ENCODE peak calls at places on chromosomes 6 and 20, in seven cellular contexts. A, N, F, S, Y, Z and Q are unnamed samples.

GRCh38 chr6:149888659-149889058 is 9.3 kb downstream of the RAET1E start:
- DNase-seq in N (no peak), A (no peak), F (no peak), Y (no peak), S (no peak), Z (no peak), Q (no peak)

GRCh38 chr6:26550250-26550993 is 12.3 kb downstream of the HMGN4 start:
- DNase-seq in F (peak; percentile 64), S (no peak), A (no peak), Z (no peak), Y (peak; percentile 66), N (peak; percentile 24), Q (no peak)

GRCh38 chr20:46199198-46199597 is 81.1 kb downstream of the CD40 start:
- DNase-seq in Z (no peak), S (no peak), Y (peak; percentile 13), N (no peak), A (no peak), F (no peak), Q (no peak)

GRCh38 chr20:62088258-62089127 is 22.8 kb upstream of the TAF4 start:
- DNase-seq in Y (no peak), Z (peak; percentile 51), S (no peak), N (peak; percentile 98), F (no peak), A (no peak), Q (no peak)

GRCh38 chr6:73695619-73696421 is at the start of gene CD109:
- DNase-seq in S (no peak), A (peak; percentile 22), Z (peak; percentile 62), N (peak; percentile 77), F (peak; percentile 39), Y (peak; percentile 80), Q (no peak)

GRCh38 chr20:52104546-52105044 is 87.0 kb downstream of the ZFP64 start:
- DNase-seq in Z (no peak), F (no peak), S (no peak), A (no peak), N (no peak), Y (peak; percentile 4), Q (no peak)

GRCh38 chr6:40285535-40285934 is 301.6 kb downstream of the LRFN2 start:
- DNase-seq in A (no peak), F (no peak), Z (no peak), N (no peak), S (no peak), Y (no peak), Q (no peak)

GRCh38 chr6:34489229-34489805 is 23.4 kb downstream of the PACSIN1 start:
- DNase-seq in S (no peak), Y (no peak), Z (no peak), N (no peak), A (no peak), F (no peak), Q (no peak)

GRCh38 chr20:6164421-6165341 is 41.9 kb upstream of the FERMT1 start:
- DNase-seq in Y (no peak), N (peak; percentile 44), A (no peak), S (no peak), F (no peak), Z (no peak), Q (no peak)

GRCh38 chr6:43699564-43700186 is 12.1 kb upstream of the MRPS18A start:
- DNase-seq in S (no peak), N (peak; percentile 75), Y (no peak), Z (no peak), A (no peak), F (no peak), Q (no peak)

GRCh38 chr6:18464176-18464575 is 77.0 kb downstream of the RNF144B start:
- DNase-seq in N (no peak), S (no peak), Z (no peak), F (no peak), Y (no peak), A (no peak), Q (no peak)

GRCh38 chr20:50313223-50313820 is 122.7 kb downstream of the CEBPB start:
- DNase-seq in Z (no peak), A (no peak), S (no peak), Y (no peak), F (no peak), N (peak; percentile 75), Q (no peak)

GRCh38 chr6:2782825-2783187 is 17.6 kb downstream of the WRNIP1 start:
- DNase-seq in F (no peak), Z (no peak), A (no peak), N (no peak), S (no peak), Y (no peak), Q (no peak)

GRCh38 chr6:146177785-146178184 is 148.9 kb downstream of the GRM1 start:
- DNase-seq in F (no peak), Y (no peak), Z (no peak), S (no peak), N (no peak), A (no peak), Q (no peak)

GRCh38 chr6:34170341-34170740 is 24.5 kb upstream of the GRM4 start:
- DNase-seq in F (no peak), Z (no peak), Y (no peak), S (no peak), A (no peak), N (no peak), Q (no peak)

GRCh38 chr6:168546173-168546572 is 105.2 kb downstream of the SMOC2 start:
- DNase-seq in S (no peak), A (no peak), Y (no peak), F (no peak), Z (no peak), N (no peak), Q (no peak)

GRCh38 chr6:86723729-86724128 is 213.6 kb upstream of the HTR1E start:
- DNase-seq in S (no peak), Y (no peak), F (no peak), A (no peak), N (peak; percentile 36), Z (no peak), Q (no peak)

GRCh38 chr6:52509281-52510212 is 67.3 kb downstream of the TRAM2 start:
- DNase-seq in A (no peak), S (no peak), N (no peak), Z (peak; percentile 76), F (no peak), Y (no peak), Q (no peak)

GRCh38 chr6:77040566-77041195 is 422.6 kb downstream of the HTR1B start:
- DNase-seq in F (no peak), S (no peak), N (no peak), Y (no peak), Z (no peak), A (no peak), Q (no peak)

GRCh38 chr6:85368631-85369030 is 81.3 kb upstream of the NT5E start:
- DNase-seq in S (no peak), A (no peak), N (no peak), Z (no peak), F (no peak), Y (no peak), Q (no peak)

GRCh38 chr6:138105446-138105845 is 1.8 kb downstream of the PERP start:
- DNase-seq in N (peak; percentile 75), Y (no peak), F (no peak), Z (no peak), S (no peak), A (no peak), Q (no peak)

GRCh38 chr20:64216036-64216435 is 39.5 kb upstream of the PCMTD2 start:
- DNase-seq in Z (no peak), S (no peak), N (no peak), A (no peak), Y (no peak), F (no peak), Q (no peak)

GRCh38 chr6:11350294-11350693 is 117.8 kb upstream of the NEDD9 start:
- DNase-seq in F (peak; percentile 33), S (no peak), Y (no peak), Z (no peak), A (no peak), N (no peak), Q (peak; percentile 61)

GRCh38 chr6:90472716-90473115 is 114.2 kb downstream of the MAP3K7 start:
- DNase-seq in Y (no peak), F (no peak), S (no peak), A (no peak), Z (no peak), N (no peak), Q (no peak)

GRCh38 chr6:86966271-86966670 is 28.9 kb downstream of the HTR1E start:
- DNase-seq in F (no peak), S (no peak), A (no peak), N (no peak), Z (no peak), Y (no peak), Q (no peak)

GRCh38 chr6:111591370-111591900 is 14.2 kb downstream of the TRAF3IP2 start:
- DNase-seq in Z (peak; percentile 97), S (no peak), Y (no peak), A (no peak), N (peak; percentile 98), F (no peak), Q (no peak)

GRCh38 chr6:75349262-75349984 is 64.8 kb upstream of the TMEM30A start:
- DNase-seq in Y (peak; percentile 1), Z (no peak), F (no peak), S (no peak), N (no peak), A (no peak), Q (no peak)

GRCh38 chr6:13407368-13407708 is 79.0 kb upstream of the TBC1D7 start:
- DNase-seq in Z (no peak), A (no peak), N (no peak), S (no peak), F (no peak), Y (no peak), Q (no peak)

GRCh38 chr6:55578537-55579363 is at the start of gene HMGCLL1:
- DNase-seq in Z (no peak), S (no peak), N (peak; percentile 17), Y (no peak), F (no peak), A (no peak), Q (no peak)

GRCh38 chr6:33166811-33167210 is 25.5 kb downstream of the COL11A2 start:
- DNase-seq in F (no peak), A (no peak), S (no peak), N (no peak), Y (no peak), Z (no peak), Q (no peak)

GRCh38 chr6:30787954-30788353 is 43.6 kb upstream of the IER3 start:
- DNase-seq in A (no peak), S (no peak), F (peak; percentile 98), Y (peak; percentile 66), N (peak; percentile 43), Z (peak; percentile 46), Q (no peak)

GRCh38 chr20:64049887-64050260 is 435 bp upstream of the SOX18 start:
- DNase-seq in N (no peak), F (no peak), A (no peak), Z (no peak), S (no peak), Y (no peak), Q (no peak)

GRCh38 chr6:22421187-22421586 is 124.4 kb upstream of the PRL start:
- DNase-seq in A (no peak), F (no peak), N (peak; percentile 87), Y (no peak), S (no peak), Z (no peak), Q (no peak)

GRCh38 chr6:30842754-30843610 is 41.3 kb upstream of the DDR1 start:
- DNase-seq in Y (no peak), S (no peak), N (no peak), A (no peak), Z (no peak), F (no peak), Q (no peak)

GRCh38 chr20:38548356-38549083 is 32.5 kb upstream of the ADIG start:
- DNase-seq in N (no peak), Z (no peak), F (no peak), A (no peak), S (no peak), Y (no peak), Q (no peak)

GRCh38 chr6:168131464-168132415 is 52.7 kb upstream of the FRMD1 start:
- DNase-seq in Y (no peak), Z (no peak), S (no peak), N (no peak), F (no peak), A (no peak), Q (no peak)

GRCh38 chr20:46894579-46894958 is at the start of gene EYA2:
- DNase-seq in S (no peak), N (no peak), Y (no peak), A (no peak), Z (no peak), F (no peak), Q (no peak)

GRCh38 chr6:88360203-88360797 is 194.2 kb upstream of the CNR1 start:
- DNase-seq in N (peak; percentile 58), Y (no peak), A (no peak), Z (peak; percentile 65), S (no peak), F (no peak), Q (no peak)